ENCODE peak calls at places on chromosomes 3 and 15, in ten cellular contexts. K is HepG2, T is cardiac fibroblast, X is right lobe of liver, Y is fibroblast of lung, V is choroid plexus epithelial cell, O is esophagus muscularis mucosa, A is HFF-Myc, J is mesendoderm, P is MM.1S. U is an unnamed sample.

GRCh38 chr3:107271787-107272387 is 105.4 kb upstream of the CCDC54 start:
- DNase-seq in K (peak), T (peak), X (no peak), Y (peak), V (peak), O (no peak), A (peak), J (peak), P (peak), U (peak)

GRCh38 chr3:4888913-4889846 is 90.1 kb upstream of the BHLHE40 start:
- DNase-seq in K (no peak), T (no peak), X (no peak), Y (peak), V (peak), O (no peak), A (no peak), J (no peak), P (peak), U (peak)

GRCh38 chr15:43524254-43524847 is 6.9 kb downstream of the MAP1A start:
- DNase-seq in K (no peak), T (no peak), X (no peak), Y (no peak), V (no peak), O (no peak), A (no peak), J (no peak), P (peak), U (no peak)

GRCh38 chr3:47239929-47240328 is 42.7 kb downstream of the KIF9 start:
- DNase-seq in K (no peak), T (no peak), X (no peak), Y (no peak), V (no peak), O (no peak), A (no peak), J (no peak), P (no peak), U (no peak)

GRCh38 chr3:37993811-37994638 is 3.4 kb downstream of the VILL start:
- DNase-seq in K (no peak), T (peak), X (peak), Y (peak), V (peak), O (peak), A (no peak), J (peak), P (peak), U (peak)

GRCh38 chr3:26369133-26369532 is 253.4 kb upstream of the LRRC3B start:
- DNase-seq in K (no peak), T (no peak), X (no peak), Y (no peak), V (no peak), O (no peak), A (no peak), J (peak), P (no peak), U (no peak)

GRCh38 chr3:18500322-18500721 is 75.2 kb upstream of the SATB1 start:
- DNase-seq in K (no peak), T (no peak), X (no peak), Y (no peak), V (no peak), O (no peak), A (no peak), J (no peak), P (no peak), U (no peak)

GRCh38 chr3:69684309-69684981 is 54.8 kb upstream of the MITF start:
- DNase-seq in K (no peak), T (no peak), X (no peak), Y (no peak), V (no peak), O (no peak), A (no peak), J (no peak), P (peak), U (no peak)

GRCh38 chr15:84034831-84035753 is 200.5 kb upstream of the GOLGA6L4 start:
- DNase-seq in K (peak), T (peak), X (no peak), Y (peak), V (peak), O (no peak), A (peak), J (peak), P (peak), U (peak)

GRCh38 chr15:100726070-100726420 is 123.7 kb downstream of the ASB7 start:
- DNase-seq in K (no peak), T (no peak), X (no peak), Y (no peak), V (no peak), O (no peak), A (no peak), J (no peak), P (no peak), U (no peak)

GRCh38 chr15:91049378-91050127 is 27.2 kb upstream of the VPS33B start:
- DNase-seq in K (peak), T (peak), X (peak), Y (peak), V (peak), O (no peak), A (peak), J (peak), P (peak), U (peak)

GRCh38 chr15:57509121-57509520 is 82.6 kb upstream of the MYZAP start:
- DNase-seq in K (no peak), T (no peak), X (no peak), Y (no peak), V (peak), O (no peak), A (no peak), J (peak), P (no peak), U (peak)

GRCh38 chr3:125061170-125061569 is 5.4 kb upstream of the HEG1 start:
- DNase-seq in K (no peak), T (peak), X (no peak), Y (peak), V (peak), O (peak), A (no peak), J (no peak), P (no peak), U (peak)

GRCh38 chr15:29476503-29477080 is 207.0 kb upstream of the NSMCE3 start:
- DNase-seq in K (no peak), T (no peak), X (no peak), Y (no peak), V (no peak), O (peak), A (no peak), J (no peak), P (no peak), U (no peak)

GRCh38 chr15:26662226-26662750 is 110.6 kb downstream of the GABRB3 start:
- DNase-seq in K (no peak), T (no peak), X (no peak), Y (no peak), V (no peak), O (no peak), A (no peak), J (no peak), P (no peak), U (no peak)

GRCh38 chr15:89799011-89799924 is 15.4 kb downstream of the ANPEP start:
- DNase-seq in K (no peak), T (no peak), X (no peak), Y (no peak), V (no peak), O (no peak), A (no peak), J (no peak), P (no peak), U (no peak)

GRCh38 chr3:194617827-194618226 is 15.4 kb downstream of the TMEM44 start:
- DNase-seq in K (no peak), T (peak), X (no peak), Y (peak), V (peak), O (no peak), A (no peak), J (no peak), P (no peak), U (no peak)

GRCh38 chr15:85667491-85668424 is 127.0 kb downstream of the KLHL25 start:
- DNase-seq in K (peak), T (peak), X (no peak), Y (peak), V (peak), O (no peak), A (peak), J (peak), P (peak), U (peak)

GRCh38 chr15:90101130-90101968 is 919 bp downstream of the IDH2 start:
- DNase-seq in K (no peak), T (peak), X (peak), Y (no peak), V (peak), O (no peak), A (no peak), J (peak), P (peak), U (no peak)

GRCh38 chr3:126568776-126569342 is 10.1 kb upstream of the C3orf22 start:
- DNase-seq in K (no peak), T (no peak), X (no peak), Y (no peak), V (no peak), O (peak), A (no peak), J (no peak), P (no peak), U (no peak)

GRCh38 chr3:178505832-178506231 is 30.4 kb upstream of the KCNMB2 start:
- DNase-seq in K (no peak), T (no peak), X (no peak), Y (no peak), V (no peak), O (no peak), A (no peak), J (no peak), P (no peak), U (no peak)

GRCh38 chr3:190644766-190645165 is 130.9 kb downstream of the IL1RAP start:
- DNase-seq in K (no peak), T (peak), X (no peak), Y (peak), V (peak), O (no peak), A (peak), J (no peak), P (no peak), U (peak)

GRCh38 chr3:57227204-57227929 is at the start of gene APPL1:
- DNase-seq in K (peak), T (peak), X (peak), Y (peak), V (peak), O (peak), A (peak), J (peak), P (peak), U (peak)

GRCh38 chr3:7238565-7239295 is 377.8 kb downstream of the GRM7 start:
- DNase-seq in K (no peak), T (no peak), X (no peak), Y (no peak), V (no peak), O (no peak), A (no peak), J (no peak), P (no peak), U (no peak)

GRCh38 chr3:115087512-115087911 is 59.6 kb downstream of the ZBTB20 start:
- DNase-seq in K (no peak), T (no peak), X (no peak), Y (no peak), V (no peak), O (no peak), A (no peak), J (no peak), P (no peak), U (no peak)

DNA sequence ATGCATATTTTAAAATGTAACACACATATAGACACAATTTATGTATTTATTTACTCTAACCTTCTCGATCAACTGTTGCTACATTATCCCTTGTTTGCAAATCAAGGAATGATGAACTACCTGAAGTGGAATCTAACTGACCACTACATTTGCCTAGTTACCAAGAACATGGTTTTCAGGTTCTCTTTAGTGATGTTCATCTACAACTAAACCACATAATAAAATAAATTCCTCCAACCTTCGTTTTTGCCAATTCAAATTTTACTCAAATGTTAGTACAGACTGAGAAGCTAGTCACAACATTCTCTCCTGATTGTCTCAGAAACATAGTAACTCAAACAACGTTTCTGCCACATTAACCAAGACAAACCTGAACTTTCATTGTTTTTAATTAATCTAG is 521.9 kb downstream of the FOXP1 start:
- DNase-seq in K (no peak), T (no peak), X (no peak), Y (no peak), V (no peak), O (no peak), A (no peak), J (no peak), P (no peak), U (no peak)
- H3K4me3 ChIP-seq in K (peak), T (peak), X (no peak), Y (peak), V (no peak), O (peak), A (no peak), J (no peak), P (no peak), U (no peak)

GRCh38 chr15:51283026-51283425 is 55.4 kb downstream of the CYP19A1 start:
- DNase-seq in K (no peak), T (no peak), X (no peak), Y (no peak), V (no peak), O (no peak), A (no peak), J (no peak), P (peak), U (no peak)
- H3K4me3 ChIP-seq in K (no peak), T (no peak), X (no peak), Y (no peak), V (no peak), O (no peak), A (no peak), J (no peak), P (peak), U (no peak)

GRCh38 chr15:88637436-88637835 is 1.4 kb upstream of the ISG20 start:
- DNase-seq in K (no peak), T (no peak), X (no peak), Y (no peak), V (no peak), O (no peak), A (no peak), J (no peak), P (no peak), U (no peak)

GRCh38 chr15:88636039-88636438 is 2.8 kb upstream of the ISG20 start:
- DNase-seq in K (no peak), T (no peak), X (no peak), Y (no peak), V (no peak), O (no peak), A (no peak), J (peak), P (no peak), U (no peak)

GRCh38 chr15:88636654-88637053 is 2.2 kb upstream of the ISG20 start:
- DNase-seq in K (no peak), T (no peak), X (no peak), Y (no peak), V (peak), O (no peak), A (no peak), J (peak), P (no peak), U (no peak)

GRCh38 chr15:88638626-88639372 is at the start of gene ISG20:
- DNase-seq in K (peak), T (peak), X (peak), Y (peak), V (peak), O (peak), A (peak), J (peak), P (peak), U (peak)

DNA sequence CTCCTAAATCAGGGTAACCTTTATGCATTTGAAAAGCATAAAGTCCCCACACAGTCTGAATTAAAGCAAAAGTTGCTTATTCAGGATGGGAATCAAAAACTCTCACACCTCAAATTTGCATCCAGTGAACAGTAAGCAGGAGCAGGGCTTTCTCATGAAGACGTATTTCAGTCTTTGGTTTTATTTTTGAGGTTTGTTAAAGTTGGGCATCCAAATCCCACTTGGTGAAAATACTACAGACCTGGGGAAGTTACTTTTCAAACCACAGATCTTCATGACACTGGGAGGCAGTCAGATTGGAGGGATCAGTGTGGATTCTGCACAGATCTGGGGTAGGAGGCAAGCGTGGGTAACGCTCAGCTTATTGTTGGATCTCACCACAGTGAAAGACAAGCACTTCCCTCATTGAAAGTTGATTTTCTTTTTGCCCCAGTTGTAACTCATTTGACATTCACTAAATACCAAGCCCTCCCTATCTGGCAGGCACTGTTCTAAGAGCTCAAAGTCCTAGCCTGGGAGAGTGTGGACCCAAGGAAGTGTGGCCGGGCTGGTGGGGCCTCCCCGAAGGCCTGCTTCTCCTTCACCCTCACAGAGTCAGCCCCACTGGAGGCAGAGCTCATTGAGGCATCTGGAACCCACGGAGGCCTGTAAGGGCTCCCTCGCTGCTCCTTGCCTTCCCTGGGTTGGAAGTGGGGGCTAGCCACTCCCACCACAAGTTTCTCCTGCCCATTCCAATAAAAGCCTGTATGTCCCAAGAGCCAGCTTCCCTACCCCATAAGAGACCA is 783 bp upstream of the ISG20 start:
- DNase-seq in K (peak), T (no peak), X (no peak), Y (no peak), V (no peak), O (no peak), A (no peak), J (peak), P (peak), U (no peak)
- H3K4me3 ChIP-seq in K (peak), T (peak), X (peak), Y (no peak), V (peak), O (peak), A (peak), J (no peak), P (peak), U (peak)

GRCh38 chr15:51270706-51271105 is 67.7 kb downstream of the CYP19A1 start:
- DNase-seq in K (no peak), T (no peak), X (no peak), Y (no peak), V (no peak), O (no peak), A (no peak), J (no peak), P (peak), U (no peak)
- H3K4me3 ChIP-seq in K (no peak), T (no peak), X (no peak), Y (no peak), V (no peak), O (no peak), A (no peak), J (no peak), P (no peak), U (no peak)

DNA sequence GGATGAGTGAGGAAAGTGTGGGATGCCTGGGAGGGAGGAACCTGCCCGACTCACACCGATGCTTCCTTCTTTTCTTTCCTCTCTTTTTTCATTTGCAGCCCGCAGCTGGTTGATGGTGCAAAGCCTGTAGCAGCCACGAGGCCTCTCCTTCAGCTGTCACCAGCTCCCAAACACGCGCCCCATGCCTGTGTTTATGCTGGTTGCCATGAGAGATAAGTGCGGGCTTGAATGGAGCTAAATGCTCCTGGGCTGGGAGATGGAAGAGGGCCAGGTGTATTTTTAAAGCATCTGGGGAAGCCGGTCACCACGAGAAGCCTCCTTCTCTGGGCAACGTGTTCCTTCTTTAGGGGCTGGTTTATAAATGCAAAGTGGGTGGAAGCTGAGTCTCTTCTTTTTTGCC is 9.3 kb downstream of the COLQ start:
- DNase-seq in K (no peak), T (peak), X (no peak), Y (peak), V (no peak), O (no peak), A (no peak), J (no peak), P (no peak), U (no peak)
- H3K4me3 ChIP-seq in K (no peak), T (no peak), X (no peak), Y (no peak), V (no peak), O (no peak), A (no peak), J (no peak), P (no peak), U (no peak)

GRCh38 chr15:73176579-73176978 is 124.3 kb downstream of the NEO1 start:
- DNase-seq in K (no peak), T (no peak), X (no peak), Y (no peak), V (no peak), O (no peak), A (no peak), J (no peak), P (no peak), U (no peak)
- H3K4me3 ChIP-seq in K (no peak), T (no peak), X (no peak), Y (no peak), V (no peak), O (no peak), A (no peak), J (no peak), P (no peak), U (no peak)

GRCh38 chr3:127733781-127734180 is 61.0 kb downstream of the ABTB1 start:
- DNase-seq in K (no peak), T (no peak), X (no peak), Y (no peak), V (no peak), O (no peak), A (no peak), J (no peak), P (no peak), U (no peak)

GRCh38 chr3:127734181-127734720 is 61.5 kb downstream of the ABTB1 start:
- DNase-seq in K (no peak), T (no peak), X (no peak), Y (no peak), V (no peak), O (no peak), A (no peak), J (no peak), P (no peak), U (no peak)

GRCh38 chr3:127734754-127735473 is 62.2 kb downstream of the ABTB1 start:
- DNase-seq in K (no peak), T (peak), X (no peak), Y (peak), V (peak), O (no peak), A (peak), J (peak), P (peak), U (peak)

GRCh38 chr3:127736801-127737539 is 64.2 kb downstream of the ABTB1 start:
- DNase-seq in K (no peak), T (no peak), X (no peak), Y (no peak), V (no peak), O (no peak), A (no peak), J (no peak), P (no peak), U (no peak)

DNA sequence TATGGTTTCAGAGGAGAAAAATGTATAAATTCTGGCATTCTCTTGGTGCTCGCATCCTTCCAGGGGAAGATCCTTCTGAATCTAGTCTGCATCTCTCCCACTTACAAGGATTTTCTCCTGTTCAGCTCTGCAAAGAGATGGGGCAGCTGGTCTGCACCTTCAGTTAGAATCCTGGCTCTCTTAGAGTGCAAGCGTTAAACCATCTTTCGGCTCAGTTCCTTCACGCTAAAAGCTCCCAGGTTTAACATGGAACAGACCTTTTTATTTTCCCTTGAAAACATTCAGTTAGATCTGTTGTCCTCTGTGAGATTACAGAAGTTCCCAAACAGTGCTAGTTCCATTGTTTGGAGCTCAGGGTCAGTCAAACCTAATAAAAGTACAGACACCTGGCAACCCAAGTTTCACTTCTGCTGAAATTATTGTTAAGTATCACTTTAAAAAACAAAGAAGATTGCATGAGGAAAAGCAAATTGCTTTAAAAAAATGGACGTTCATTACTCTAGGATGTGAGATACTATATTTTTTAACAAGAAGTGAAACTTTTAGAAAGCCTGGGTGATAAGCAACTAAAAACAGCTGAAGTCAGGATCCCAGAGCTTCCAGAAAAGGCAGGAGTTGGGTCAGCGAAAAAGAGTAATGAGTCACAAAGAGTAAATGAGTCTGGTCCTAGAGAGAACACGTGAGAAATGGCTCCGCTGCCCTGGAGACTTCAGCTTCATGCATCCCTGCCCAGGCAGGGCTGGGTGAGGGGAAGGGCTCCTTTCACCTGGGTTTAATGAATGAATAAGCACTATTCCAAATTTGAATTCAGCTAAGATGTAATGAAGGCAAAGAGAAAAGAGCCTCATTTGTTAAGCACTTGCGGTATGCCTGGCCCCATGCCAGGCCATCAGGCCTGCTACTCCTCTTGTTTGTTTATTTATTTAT is 63.3 kb downstream of the ABTB1 start:
- DNase-seq in K (no peak), T (peak), X (no peak), Y (peak), V (peak), O (no peak), A (peak), J (no peak), P (peak), U (no peak)
- H3K4me3 ChIP-seq in K (no peak), T (no peak), X (no peak), Y (no peak), V (no peak), O (peak), A (no peak), J (no peak), P (peak), U (no peak)